ENCODE peak calls at places on chromosomes 3 and 15, in six cellular contexts. One of them, this sample, is unnamed.
A peak's percentile ranks its signal among the peaks of the same experiment; 100 is the strongest.

GRCh38 chr15:52789601-52790165 is 453 bp downstream of the ONECUT1 start:
- DNase-seq in NCI-H345: peak; percentile 14
- DNase-seq in frontal cortex: no peak
- DNase-seq in mucosa of descending colon: no peak
- DNase-seq in T-helper 9 cell: no peak
- DNase-seq in GM04504: no peak
- DNase-seq in this sample: peak; percentile 31

GRCh38 chr3:128404276-128405062 is 62.2 kb downstream of the DNAJB8 start:
- DNase-seq in mucosa of descending colon: no peak
- DNase-seq in NCI-H345: no peak
- DNase-seq in T-helper 9 cell: no peak
- DNase-seq in GM04504: no peak
- DNase-seq in frontal cortex: no peak
- DNase-seq in this sample: no peak

GRCh38 chr3:101036213-101036618 is 43.0 kb upstream of the ABI3BP start:
- DNase-seq in GM04504: peak; percentile 89
- DNase-seq in frontal cortex: no peak
- DNase-seq in mucosa of descending colon: no peak
- DNase-seq in NCI-H345: no peak
- DNase-seq in T-helper 9 cell: no peak
- DNase-seq in this sample: peak; percentile 83

GRCh38 chr3:183958226-183958625 is 59.5 kb downstream of the ABCC5 start:
- DNase-seq in mucosa of descending colon: peak; percentile 18
- DNase-seq in GM04504: no peak
- DNase-seq in T-helper 9 cell: no peak
- DNase-seq in frontal cortex: no peak
- DNase-seq in NCI-H345: no peak
- DNase-seq in this sample: no peak

GRCh38 chr3:153161714-153162512 is at the start of gene RAP2B:
- DNase-seq in mucosa of descending colon: peak; percentile 100
- DNase-seq in frontal cortex: peak; percentile 92
- DNase-seq in T-helper 9 cell: peak; percentile 97
- DNase-seq in NCI-H345: peak; percentile 88
- DNase-seq in GM04504: peak; percentile 89
- DNase-seq in this sample: peak; percentile 98

GRCh38 chr3:170751083-170751893 is 118.7 kb downstream of the RPL22L1 start:
- DNase-seq in T-helper 9 cell: no peak
- DNase-seq in GM04504: peak; percentile 89
- DNase-seq in mucosa of descending colon: no peak
- DNase-seq in frontal cortex: no peak
- DNase-seq in NCI-H345: no peak
- DNase-seq in this sample: peak; percentile 95

GRCh38 chr15:77070500-77071337 is at the start of gene TSPAN3:
- DNase-seq in T-helper 9 cell: peak; percentile 88
- DNase-seq in mucosa of descending colon: peak; percentile 93
- DNase-seq in frontal cortex: peak; percentile 91
- DNase-seq in GM04504: peak; percentile 75
- DNase-seq in NCI-H345: peak; percentile 90
- DNase-seq in this sample: peak; percentile 96

GRCh38 chr3:41972802-41973201 is 10.9 kb upstream of the ULK4 start:
- DNase-seq in T-helper 9 cell: no peak
- DNase-seq in mucosa of descending colon: no peak
- DNase-seq in NCI-H345: no peak
- DNase-seq in frontal cortex: no peak
- DNase-seq in GM04504: no peak
- DNase-seq in this sample: no peak

GRCh38 chr3:158709666-158710083 is 22.6 kb downstream of the RARRES1 start:
- DNase-seq in T-helper 9 cell: no peak
- DNase-seq in frontal cortex: no peak
- DNase-seq in NCI-H345: no peak
- DNase-seq in GM04504: peak; percentile 98
- DNase-seq in mucosa of descending colon: no peak
- DNase-seq in this sample: peak; percentile 76

GRCh38 chr3:186931487-186932280 is 1.4 kb downstream of the ST6GAL1 start:
- DNase-seq in NCI-H345: peak; percentile 37
- DNase-seq in frontal cortex: no peak
- DNase-seq in GM04504: no peak
- DNase-seq in T-helper 9 cell: peak; percentile 63
- DNase-seq in mucosa of descending colon: peak; percentile 80
- DNase-seq in this sample: peak; percentile 53

GRCh38 chr15:52651868-52652267 is 27.3 kb downstream of the ATOSA start:
- DNase-seq in NCI-H345: no peak
- DNase-seq in T-helper 9 cell: peak; percentile 22
- DNase-seq in mucosa of descending colon: peak; percentile 73
- DNase-seq in GM04504: peak; percentile 59
- DNase-seq in frontal cortex: peak; percentile 19
- DNase-seq in this sample: peak; percentile 95

GRCh38 chr3:107328074-107328473 is 49.2 kb upstream of the CCDC54 start:
- DNase-seq in T-helper 9 cell: no peak
- DNase-seq in NCI-H345: no peak
- DNase-seq in GM04504: no peak
- DNase-seq in mucosa of descending colon: no peak
- DNase-seq in frontal cortex: no peak
- DNase-seq in this sample: no peak

This sample was measured in dermis blood vessel endothelial cell.